ENCODE peak calls at places on chromosomes 11 and 22, in nine cellular contexts. U is heart right ventricle, E is endodermal cell, N is heart left ventricle, S is thoracic aorta, J is ovary, Q is vagina, H is spleen, D is tibial artery. X is an unnamed sample.

GRCh38 chr22:37260939-37261338 is 16.9 kb upstream of the RAC2 start:
- DNase-seq in U (peak; percentile 36), E (peak; percentile 88), N (peak; percentile 56), S (no peak), J (peak; percentile 28), Q (no peak), H (peak; percentile 89), D (peak; percentile 38), X (peak; percentile 74)

GRCh38 chr11:1706634-1707400 is 9.8 kb downstream of the KRTAP5-6 start:
- DNase-seq in U (no peak), E (peak; percentile 72), N (peak; percentile 44), S (no peak), J (no peak), Q (no peak), H (peak; percentile 76), D (no peak), X (no peak)

GRCh38 chr11:1218256-1218787 is 4.5 kb upstream of the MUC5B start:
- DNase-seq in U (no peak), E (peak; percentile 27), N (no peak), S (no peak), J (no peak), Q (no peak), H (peak; percentile 62), D (no peak), X (no peak)

GRCh38 chr11:83097671-83098070 is 26.0 kb upstream of the RAB30 start:
- DNase-seq in U (no peak), E (no peak), N (no peak), S (no peak), J (no peak), Q (no peak), H (no peak), D (no peak), X (no peak)

GRCh38 chr11:112977620-112978212 is 16.5 kb downstream of the NCAM1 start:
- DNase-seq in U (no peak), E (no peak), N (no peak), S (no peak), J (peak; percentile 51), Q (no peak), H (no peak), D (no peak), X (no peak)

GRCh38 chr11:81036168-81036870 is 1595.5 kb upstream of the TENM4 start:
- DNase-seq in U (no peak), E (no peak), N (no peak), S (no peak), J (no peak), Q (no peak), H (no peak), D (no peak), X (no peak)

GRCh38 chr11:75422248-75423231 is 10.5 kb downstream of the KLHL35 start:
- DNase-seq in U (no peak), E (no peak), N (no peak), S (no peak), J (no peak), Q (no peak), H (peak; percentile 62), D (no peak), X (no peak)

GRCh38 chr11:122036022-122036421 is 80.0 kb downstream of the BLID start:
- DNase-seq in U (no peak), E (no peak), N (no peak), S (no peak), J (no peak), Q (no peak), H (no peak), D (no peak), X (no peak)

GRCh38 chr11:64436025-64436424 is 77.1 kb downstream of the RPS6KA4 start:
- DNase-seq in U (no peak), E (peak; percentile 34), N (no peak), S (no peak), J (no peak), Q (no peak), H (no peak), D (no peak), X (no peak)

GRCh38 chr11:94544832-94545640 is 1.3 kb downstream of the FUT4 start:
- DNase-seq in U (peak; percentile 25), E (peak; percentile 79), N (peak; percentile 43), S (no peak), J (peak; percentile 21), Q (no peak), H (peak; percentile 88), D (peak; percentile 31), X (no peak)

GRCh38 chr11:74870485-74870884 is 78.4 kb downstream of the XRRA1 start:
- DNase-seq in U (no peak), E (peak; percentile 56), N (no peak), S (no peak), J (no peak), Q (no peak), H (no peak), D (no peak), X (no peak)

DNA sequence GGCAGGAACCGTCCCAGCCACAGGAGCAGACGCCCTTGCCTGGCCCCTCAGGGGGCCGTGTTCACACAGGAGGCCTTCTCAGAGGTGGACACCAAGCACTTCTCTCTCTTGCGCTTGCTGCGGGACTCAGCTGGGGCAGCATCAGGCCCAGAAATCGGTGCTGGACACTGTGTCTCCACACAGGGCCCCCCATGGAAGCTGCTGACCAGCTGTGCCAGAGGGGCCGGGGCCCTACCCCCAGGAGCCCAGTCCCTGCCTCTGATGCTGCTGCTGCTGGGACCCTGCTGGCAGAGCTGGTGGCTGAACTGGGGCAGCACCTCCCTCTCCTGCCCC is 4.0 kb downstream of the PLXNB2 start:
- DNase-seq in U (no peak), E (no peak), N (no peak), S (no peak), J (no peak), Q (no peak), H (no peak), D (no peak), X (no peak)
- H3K4me1 ChIP-seq in U (peaks cover 66% of the 10 kb centered on the region), E (peaks cover 3% of the 10 kb centered on the region), N (peaks cover 82% of the 10 kb centered on the region), S (peaks cover 67% of the 10 kb centered on the region), J (peaks cover 66% of the 10 kb centered on the region), Q (peaks cover 83% of the 10 kb centered on the region), H (peaks cover 75% of the 10 kb centered on the region), D (peaks cover 25% of the 10 kb centered on the region), X (peaks cover 76% of the 10 kb centered on the region)

GRCh38 chr11:86922225-86922624 is 33.0 kb downstream of the FZD4 start:
- DNase-seq in U (no peak), E (no peak), N (no peak), S (no peak), J (no peak), Q (no peak), H (no peak), D (no peak), X (no peak)

GRCh38 chr11:86917577-86917976 is 37.6 kb downstream of the FZD4 start:
- DNase-seq in U (no peak), E (no peak), N (no peak), S (no peak), J (no peak), Q (no peak), H (no peak), D (no peak), X (no peak)

GRCh38 chr11:86918943-86919342 is 36.3 kb downstream of the FZD4 start:
- DNase-seq in U (no peak), E (no peak), N (no peak), S (no peak), J (no peak), Q (no peak), H (no peak), D (no peak), X (no peak)

GRCh38 chr11:86916330-86916729 is 38.9 kb downstream of the FZD4 start:
- DNase-seq in U (no peak), E (no peak), N (peak; percentile 39), S (no peak), J (no peak), Q (no peak), H (no peak), D (no peak), X (no peak)

DNA sequence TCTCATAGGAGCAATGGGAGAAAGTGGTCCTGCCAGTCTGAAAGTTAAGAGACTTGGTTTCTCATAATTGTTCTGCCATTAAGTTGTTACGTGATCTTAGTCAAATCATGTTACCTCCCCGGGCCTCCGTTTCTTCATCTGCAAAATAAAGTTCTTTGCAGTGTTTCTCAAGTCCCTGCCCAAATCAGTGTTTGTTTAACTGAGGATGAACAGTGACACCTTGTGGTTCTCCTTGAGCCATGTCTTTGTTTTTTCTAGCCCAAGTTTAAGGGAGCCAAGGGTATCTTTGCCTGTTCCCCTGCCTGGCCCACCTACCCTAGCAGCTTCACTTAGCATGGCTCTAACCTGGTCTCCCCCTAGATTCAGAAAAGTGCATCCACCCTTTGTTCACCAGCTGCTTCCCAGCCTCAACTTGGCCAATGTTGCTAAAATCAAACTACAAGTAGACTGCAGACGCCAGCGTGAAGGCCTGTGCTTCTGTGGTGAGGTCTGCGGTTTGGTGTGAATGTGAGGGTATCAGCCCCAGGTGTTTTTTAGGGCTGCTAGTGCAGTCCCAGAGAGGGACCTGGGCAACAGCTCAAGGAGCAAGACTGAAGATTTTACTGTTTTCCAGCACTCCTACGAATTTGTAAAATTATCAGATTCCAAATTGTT is 35.5 kb downstream of the FZD4 start:
- DNase-seq in U (no peak), E (peak; percentile 72), N (no peak), S (no peak), J (no peak), Q (no peak), H (no peak), D (peak; percentile 33), X (no peak)
- TF ChIP-seq CTCF in U (peak; percentile 79), E (peak; percentile 85), N (peak; percentile 71), S (peak; percentile 51), J (peak; percentile 69), Q (peak; percentile 60), H (no peak), D (peak; percentile 71), X (peak; percentile 52)

DNA sequence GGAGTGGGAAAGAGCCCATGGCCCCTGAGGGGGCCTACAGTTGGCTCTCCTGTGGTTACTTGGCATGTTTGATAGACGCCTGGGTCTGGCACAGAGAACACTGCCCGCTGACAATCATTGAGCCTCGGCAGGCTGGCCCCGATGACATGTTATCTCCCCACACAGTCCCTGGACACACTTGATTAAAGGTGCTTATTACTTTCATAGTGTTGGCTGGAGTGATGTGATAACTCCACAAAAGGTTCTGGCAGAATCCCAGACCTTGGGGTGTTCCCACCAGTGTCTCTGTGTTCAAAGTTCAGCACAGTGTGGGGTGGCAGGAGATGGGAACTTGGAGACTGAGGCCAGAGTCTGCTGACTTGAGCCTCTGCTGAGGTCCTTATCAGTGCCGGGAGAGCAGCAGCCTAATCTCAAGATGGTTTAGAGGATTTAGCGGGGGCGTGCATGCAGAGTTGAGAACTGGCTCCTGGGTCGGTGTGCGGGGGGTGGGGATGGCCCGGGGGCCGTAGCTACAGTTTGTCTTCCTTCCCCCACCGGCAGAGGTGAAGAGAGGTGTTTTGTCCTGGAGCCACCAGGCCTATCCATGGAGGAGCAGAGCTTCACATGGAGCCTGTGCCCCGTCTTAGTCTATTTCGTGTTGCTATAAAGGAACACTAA is 22.5 kb downstream of the PARVB start:
- DNase-seq in U (peak; percentile 48), E (peak; percentile 74), N (peak; percentile 83), S (no peak), J (no peak), Q (no peak), H (no peak), D (no peak), X (no peak)
- H3K4me1 ChIP-seq in U (peaks cover 2% of the 10 kb centered on the region), E (peaks cover 28% of the 10 kb centered on the region), N (peaks cover 47% of the 10 kb centered on the region), S (no peaks in the 10 kb centered on the region), J (peaks cover 12% of the 10 kb centered on the region), Q (peaks cover 18% of the 10 kb centered on the region), H (peaks cover 30% of the 10 kb centered on the region), D (no peaks in the 10 kb centered on the region), X (no peaks in the 10 kb centered on the region)

DNA sequence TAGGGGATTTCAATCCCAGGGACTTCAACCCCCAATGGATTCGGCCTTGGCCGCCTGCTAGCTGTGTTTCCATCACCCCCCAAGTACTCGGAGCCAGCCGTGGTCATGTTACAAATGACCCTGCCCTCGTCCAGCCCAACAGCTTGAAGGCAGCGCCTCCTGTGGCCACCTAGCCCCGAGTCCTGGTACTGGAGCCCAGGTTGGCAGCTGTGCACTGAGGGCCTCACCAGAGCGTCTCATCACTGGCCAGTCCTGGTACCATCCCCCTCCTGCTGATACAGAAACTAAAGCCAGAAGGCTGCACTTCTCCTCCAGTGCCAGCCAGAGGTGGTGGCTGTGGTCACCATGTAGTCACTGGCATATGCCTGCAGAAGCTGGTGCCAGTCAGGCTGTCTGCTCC is 44.9 kb upstream of the FADD start:
- DNase-seq in U (no peak), E (peak; percentile 91), N (no peak), S (no peak), J (no peak), Q (no peak), H (no peak), D (no peak), X (no peak)
- TF ChIP-seq CTCF in U (peak; percentile 35), E (peak; percentile 85), N (peak; percentile 13), S (peak; percentile 40), J (no peak), Q (no peak), H (no peak), D (peak; percentile 36), X (peak; percentile 44)